ENCODE peak calls at places on chromosomes 1 and 21, in five cellular contexts. O is fibroblast of lung, V is A549, G is right cardiac atrium, S is hepatocyte. D is an unnamed sample.
A peak's percentile ranks its signal among the peaks of the same experiment; 100 is the strongest.

GRCh38 chr1:53376742-53377437 is 49.0 kb upstream of the LRP8 start:
- DNase-seq in O (no peak), V (no peak), G (no peak), S (no peak), D (no peak)

GRCh38 chr21:22791376-22791775 is 1793.2 kb downstream of the NCAM2 start:
- DNase-seq in O (no peak), V (no peak), G (no peak), S (no peak), D (no peak)

GRCh38 chr21:38032402-38032801 is 116.1 kb upstream of the KCNJ6 start:
- DNase-seq in O (no peak), V (no peak), G (no peak), S (no peak), D (no peak)

GRCh38 chr1:205750683-205751651 is 985 bp upstream of the NUCKS1 start:
- DNase-seq in O (no peak), V (no peak), G (no peak), S (peak; percentile 13), D (peak; percentile 10)

GRCh38 chr1:10451286-10451685 is 1.5 kb downstream of the CORT start:
- DNase-seq in O (peak; percentile 27), V (no peak), G (no peak), S (no peak), D (peak; percentile 23)

GRCh38 chr21:17146426-17146825 is 366.4 kb upstream of the CXADR start:
- DNase-seq in O (no peak), V (no peak), G (no peak), S (no peak), D (no peak)

GRCh38 chr1:60762176-60762575 is 320.2 kb upstream of the NFIA start:
- DNase-seq in O (peak; percentile 90), V (no peak), G (no peak), S (no peak), D (no peak)

GRCh38 chr1:6179564-6180175 is 451 bp downstream of the CHD5 start:
- DNase-seq in O (no peak), V (no peak), G (no peak), S (no peak), D (peak; percentile 37)

GRCh38 chr1:225880210-225880584 is 2.0 kb downstream of the TMEM63A start:
- DNase-seq in O (no peak), V (no peak), G (no peak), S (no peak), D (no peak)

GRCh38 chr1:39149509-39149908 is 55.0 kb upstream of the MACF1 start:
- DNase-seq in O (no peak), V (no peak), G (no peak), S (no peak), D (peak; percentile 36)

GRCh38 chr21:32347887-32348450 is 44.8 kb downstream of the URB1 start:
- DNase-seq in O (no peak), V (no peak), G (no peak), S (peak; percentile 19), D (no peak)

GRCh38 chr1:204650911-204651570 is 34.5 kb downstream of the LRRN2 start:
- DNase-seq in O (no peak), V (no peak), G (no peak), S (peak; percentile 37), D (no peak)

GRCh38 chr1:57162607-57163235 is 196.9 kb upstream of the C8B start:
- DNase-seq in O (no peak), V (no peak), G (no peak), S (no peak), D (no peak)

GRCh38 chr21:41357546-41357945 is 4.3 kb upstream of the MX2 start:
- DNase-seq in O (no peak), V (no peak), G (no peak), S (no peak), D (no peak)

GRCh38 chr1:89974701-89975470 is 20.0 kb upstream of the ZNF326 start:
- DNase-seq in O (peak; percentile 96), V (no peak), G (no peak), S (no peak), D (no peak)

GRCh38 chr1:10516925-10517676 is 42.4 kb downstream of the PEX14 start:
- DNase-seq in O (no peak), V (no peak), G (no peak), S (no peak), D (no peak)

GRCh38 chr1:74629283-74629682 is 44.3 kb downstream of the ERICH3 start:
- DNase-seq in O (no peak), V (no peak), G (no peak), S (no peak), D (peak; percentile 21)

GRCh38 chr1:155941845-155942507 is 538 bp downstream of the RXFP4 start:
- DNase-seq in O (no peak), V (no peak), G (no peak), S (no peak), D (no peak)

GRCh38 chr1:108708726-108709660 is 3.7 kb upstream of the FNDC7 start:
- DNase-seq in O (no peak), V (peak; percentile 12), G (no peak), S (no peak), D (peak; percentile 42)

GRCh38 chr1:82485591-82486369 is 685.0 kb downstream of the ADGRL2 start:
- DNase-seq in O (peak; percentile 71), V (no peak), G (peak; percentile 31), S (peak; percentile 32), D (peak; percentile 88)

GRCh38 chr1:244326757-244327156 is 125.0 kb downstream of the ADSS2 start:
- DNase-seq in O (no peak), V (no peak), G (no peak), S (no peak), D (no peak)

GRCh38 chr21:42237577-42237976 is 18.6 kb downstream of the ABCG1 start:
- DNase-seq in O (no peak), V (no peak), G (no peak), S (no peak), D (no peak)

GRCh38 chr1:25524568-25525359 is 18.6 kb upstream of the LDLRAP1 start:
- DNase-seq in O (no peak), V (no peak), G (no peak), S (no peak), D (no peak)

GRCh38 chr1:244214009-244214967 is 163.2 kb downstream of the ZBTB18 start:
- DNase-seq in O (peak; percentile 90), V (peak; percentile 57), G (peak; percentile 26), S (peak; percentile 64), D (peak; percentile 24)

GRCh38 chr1:203325418-203326091 is 20.2 kb downstream of the BTG2 start:
- DNase-seq in O (no peak), V (no peak), G (peak; percentile 78), S (peak; percentile 51), D (peak; percentile 84)
- H3K4me1 ChIP-seq in O (peaks cover 2% of the 10 kb centered on the region), V (peaks cover 19% of the 10 kb centered on the region), G (peaks cover 40% of the 10 kb centered on the region), S (peaks cover 68% of the 10 kb centered on the region), D (peaks cover 78% of the 10 kb centered on the region)

GRCh38 chr1:27144349-27144748 is 10.6 kb downstream of the SLC9A1 start:
- DNase-seq in O (no peak), V (no peak), G (no peak), S (no peak), D (no peak)
- H3K4me1 ChIP-seq in O (peaks cover 12% of the 10 kb centered on the region), V (peaks cover 36% of the 10 kb centered on the region), G (peaks cover 37% of the 10 kb centered on the region), S (peaks cover 45% of the 10 kb centered on the region), D (peaks cover 7% of the 10 kb centered on the region)

GRCh38 chr1:13600762-13601483 is 17.3 kb downstream of the PDPN start:
- DNase-seq in O (no peak), V (no peak), G (no peak), S (no peak), D (no peak)

GRCh38 chr1:13605159-13605558 is 21.5 kb downstream of the PDPN start:
- DNase-seq in O (peak; percentile 67), V (no peak), G (no peak), S (peak; percentile 51), D (no peak)

GRCh38 chr1:13607002-13607401 is 23.4 kb downstream of the PDPN start:
- DNase-seq in O (no peak), V (no peak), G (no peak), S (no peak), D (no peak)

GRCh38 chr1:13604191-13604590 is 20.6 kb downstream of the PDPN start:
- DNase-seq in O (no peak), V (no peak), G (no peak), S (no peak), D (peak; percentile 54)
- H3K4me1 ChIP-seq in O (no peaks in the 10 kb centered on the region), V (no peaks in the 10 kb centered on the region), G (peaks cover 2% of the 10 kb centered on the region), S (peaks cover 15% of the 10 kb centered on the region), D (peaks cover 12% of the 10 kb centered on the region)

DNA sequence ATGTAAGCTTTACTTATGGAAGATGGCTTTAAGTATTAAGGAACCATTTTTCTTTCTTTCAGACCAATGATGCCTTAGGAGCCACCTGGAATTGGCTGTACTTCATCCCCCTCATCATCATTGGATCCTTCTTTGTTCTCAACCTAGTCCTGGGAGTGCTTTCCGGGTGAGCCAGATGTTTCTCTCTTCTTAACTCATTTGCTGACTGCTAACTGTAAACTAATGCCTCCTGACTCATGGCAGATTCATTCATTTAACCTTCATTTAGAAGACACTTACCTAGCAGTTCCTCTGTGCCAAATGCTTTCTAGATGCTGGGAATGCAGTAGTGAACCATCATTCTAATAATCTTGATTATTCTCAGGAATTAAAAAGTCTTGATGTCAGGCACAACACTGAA is 168.0 kb downstream of the CACNA1E start:
- DNase-seq in O (no peak), V (no peak), G (no peak), S (no peak), D (no peak)
- H3K4me1 ChIP-seq in O (no peaks in the 10 kb centered on the region), V (no peaks in the 10 kb centered on the region), G (no peaks in the 10 kb centered on the region), S (no peaks in the 10 kb centered on the region), D (no peaks in the 10 kb centered on the region)

GRCh38 chr1:206957639-206958038 is 11.4 kb upstream of the PIGR start:
- DNase-seq in O (no peak), V (no peak), G (no peak), S (no peak), D (no peak)

GRCh38 chr1:206954616-206955342 is 8.5 kb upstream of the PIGR start:
- DNase-seq in O (no peak), V (no peak), G (no peak), S (no peak), D (no peak)

GRCh38 chr1:206958154-206958553 is 11.9 kb upstream of the PIGR start:
- DNase-seq in O (no peak), V (no peak), G (no peak), S (no peak), D (no peak)

GRCh38 chr1:206955476-206956312 is 9.4 kb upstream of the PIGR start:
- DNase-seq in O (peak; percentile 12), V (no peak), G (no peak), S (peak; percentile 68), D (no peak)

DNA sequence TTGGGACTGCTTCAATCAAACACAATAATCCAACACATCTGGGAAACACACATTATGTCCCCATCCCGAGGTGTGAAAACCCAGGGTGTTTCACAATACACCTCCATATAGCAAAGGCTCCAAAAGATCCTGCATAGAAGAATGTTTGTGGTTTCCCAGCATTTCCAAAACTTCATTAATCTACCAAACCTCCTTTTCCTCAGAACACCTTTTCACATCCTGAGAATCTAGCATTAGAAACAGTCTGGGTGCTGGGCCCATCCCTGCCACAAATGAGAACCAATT is 10.0 kb upstream of the PIGR start:
- DNase-seq in O (no peak), V (no peak), G (no peak), S (no peak), D (no peak)
- H3K4me1 ChIP-seq in O (no peaks in the 10 kb centered on the region), V (peaks cover 18% of the 10 kb centered on the region), G (no peaks in the 10 kb centered on the region), S (peaks cover 32% of the 10 kb centered on the region), D (peaks cover 9% of the 10 kb centered on the region)

DNA sequence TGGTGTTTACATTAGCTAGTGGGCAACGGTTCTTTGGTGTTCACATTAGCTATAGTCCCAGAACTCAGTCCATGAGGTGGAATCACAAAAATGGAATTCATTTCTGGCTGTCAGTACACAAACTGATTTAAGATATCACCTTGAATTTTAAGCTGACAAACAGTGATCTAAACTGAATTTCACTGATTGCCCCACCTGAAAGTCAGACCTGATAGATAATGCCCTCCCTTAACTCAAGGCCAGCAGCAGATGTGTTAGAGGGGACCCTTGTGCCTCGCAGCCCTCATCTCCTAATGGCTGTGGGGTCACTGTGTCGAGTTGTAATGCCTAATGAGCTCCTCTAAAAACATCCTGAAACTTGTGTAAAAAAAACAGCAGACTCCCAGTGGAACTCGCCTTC is 8.6 kb downstream of the ARF1 start:
- DNase-seq in O (no peak), V (no peak), G (no peak), S (no peak), D (no peak)
- H3K4me1 ChIP-seq in O (peaks cover 24% of the 10 kb centered on the region), V (peaks cover 45% of the 10 kb centered on the region), G (peaks cover 47% of the 10 kb centered on the region), S (peaks cover 48% of the 10 kb centered on the region), D (no peaks in the 10 kb centered on the region)

D was measured in neural progenitor cell.